ENCODE peak calls at places on chromosomes 13 and 19, in nine cellular contexts. Y, I, B, O, D, E, J, F and X are unnamed samples.
A peak's percentile ranks its signal among the peaks of the same experiment; 100 is the strongest.

GRCh38 chr13:25394661-25395060 is 22.9 kb downstream of the ATP8A2 start:
- DNase-seq in B (no peak), F (no peak), J (no peak), O (no peak), Y (no peak), D (no peak), I (no peak), E (no peak), X (no peak)

GRCh38 chr13:91017669-91018053 is 329.8 kb upstream of the MIR17HG start:
- DNase-seq in J (no peak), O (no peak), I (peak; percentile 9), D (peak; percentile 43), Y (no peak), F (no peak), B (no peak), E (no peak), X (peak; percentile 56)

GRCh38 chr19:10091370-10091687 is 5.2 kb downstream of the SHFL start:
- DNase-seq in O (no peak), B (no peak), F (no peak), D (peak; percentile 80), J (no peak), E (no peak), I (no peak), Y (no peak), X (no peak)

GRCh38 chr19:42191855-42192254 is 25.6 kb downstream of the DEDD2 start:
- DNase-seq in Y (peak; percentile 38), E (no peak), D (no peak), F (no peak), I (peak; percentile 45), O (no peak), J (peak; percentile 72), B (no peak), X (no peak)

GRCh38 chr19:38555200-38555599 is 62.6 kb downstream of the MAP4K1 start:
- DNase-seq in D (no peak), B (no peak), Y (no peak), E (no peak), O (no peak), F (no peak), I (no peak), J (no peak), X (no peak)

GRCh38 chr13:18992791-18993190 is 188.8 kb downstream of the TUBA3C start:
- DNase-seq in E (no peak), I (no peak), J (no peak), Y (no peak), D (no peak), O (no peak), F (peak; percentile 54), B (no peak), X (no peak)

GRCh38 chr13:31052478-31052877 is 109.2 kb downstream of the HSPH1 start:
- DNase-seq in E (no peak), F (no peak), B (no peak), J (no peak), I (no peak), D (no peak), O (no peak), Y (no peak), X (no peak)

GRCh38 chr13:91126806-91127205 is 220.7 kb upstream of the MIR17HG start:
- DNase-seq in F (no peak), B (no peak), D (no peak), I (peak; percentile 37), O (no peak), J (no peak), E (no peak), Y (no peak), X (no peak)

GRCh38 chr13:19927117-19927734 is 31.3 kb upstream of the ZMYM2 start:
- DNase-seq in F (no peak), D (no peak), Y (no peak), O (peak; percentile 59), I (peak; percentile 15), B (no peak), E (peak; percentile 23), J (no peak), X (peak; percentile 68)

GRCh38 chr19:17872251-17873001 is 681 bp downstream of the SLC5A5 start:
- DNase-seq in I (no peak), B (peak; percentile 64), Y (no peak), D (peak; percentile 77), E (no peak), J (peak; percentile 41), O (no peak), F (no peak), X (no peak)

GRCh38 chr19:40422428-40423226 is 3.2 kb downstream of the SERTAD1 start:
- DNase-seq in Y (no peak), B (no peak), O (no peak), E (no peak), D (no peak), I (no peak), F (no peak), J (peak; percentile 15), X (no peak)

GRCh38 chr19:30215248-30215647 is 156.9 kb upstream of the ZNF536 start:
- DNase-seq in B (no peak), J (no peak), O (no peak), Y (no peak), E (no peak), D (no peak), F (no peak), I (no peak), X (no peak)

GRCh38 chr13:105202384-105202783 is 1333.1 kb downstream of the EFNB2 start:
- DNase-seq in I (peak; percentile 65), D (no peak), J (no peak), F (no peak), Y (no peak), B (no peak), O (peak; percentile 69), E (peak; percentile 6), X (peak; percentile 79)

GRCh38 chr13:29411493-29411892 is 184.0 kb downstream of the SLC7A1 start:
- DNase-seq in O (no peak), D (no peak), F (no peak), B (no peak), E (no peak), I (peak; percentile 12), J (no peak), Y (no peak), X (no peak)

GRCh38 chr13:89294115-89294867 is 1623.1 kb downstream of the SLITRK5 start:
- DNase-seq in J (no peak), O (no peak), F (no peak), B (no peak), I (no peak), E (no peak), D (peak; percentile 36), Y (no peak), X (no peak)

GRCh38 chr13:85896516-85897450 is 97.6 kb upstream of the SLITRK6 start:
- DNase-seq in J (no peak), D (no peak), I (no peak), F (no peak), E (no peak), Y (no peak), O (no peak), B (no peak), X (peak; percentile 48)

GRCh38 chr19:12774588-12775555 is at the start of gene HOOK2:
- DNase-seq in O (no peak), F (no peak), I (no peak), E (no peak), B (peak; percentile 34), D (peak; percentile 99), Y (peak; percentile 69), J (peak; percentile 97), X (no peak)

GRCh38 chr19:35266904-35267817 is 1.6 kb upstream of the USF2 start:
- DNase-seq in E (no peak), F (peak; percentile 82), I (no peak), J (peak; percentile 63), O (peak; percentile 10), D (peak; percentile 90), B (peak; percentile 55), Y (no peak), X (no peak)

GRCh38 chr19:28535352-28535775 is 677.6 kb downstream of the UQCRFS1 start:
- DNase-seq in Y (no peak), I (no peak), E (no peak), D (no peak), J (no peak), O (no peak), F (no peak), B (no peak), X (no peak)

GRCh38 chr13:113327391-113327765 is 30.3 kb downstream of the LAMP1 start:
- DNase-seq in O (no peak), D (no peak), I (no peak), E (no peak), Y (no peak), F (peak; percentile 72), B (no peak), J (no peak), X (no peak)

GRCh38 chr13:24199016-24199415 is 38.5 kb downstream of the SPATA13 start:
- DNase-seq in J (no peak), F (no peak), E (no peak), I (no peak), B (no peak), Y (no peak), D (no peak), O (no peak), X (no peak)

GRCh38 chr19:50356691-50357177 is 8.7 kb downstream of the NAPSA start:
- DNase-seq in J (no peak), Y (no peak), D (no peak), I (no peak), O (no peak), B (no peak), E (no peak), F (no peak), X (no peak)

GRCh38 chr13:29707876-29708543 is 112.5 kb upstream of the SLC7A1 start:
- DNase-seq in E (peak; percentile 54), Y (no peak), I (peak; percentile 65), B (peak; percentile 51), O (peak; percentile 46), J (peak; percentile 36), F (no peak), D (no peak), X (peak; percentile 81)

GRCh38 chr13:36533806-36534205 is 101.5 kb downstream of the CCNA1 start:
- DNase-seq in Y (no peak), D (no peak), O (peak; percentile 85), E (no peak), F (no peak), I (peak; percentile 20), B (no peak), J (no peak), X (no peak)

GRCh38 chr13:77002590-77003190 is 10.8 kb downstream of the CLN5 start:
- DNase-seq in I (peak; percentile 61), J (no peak), F (no peak), Y (no peak), E (no peak), D (no peak), B (no peak), O (peak; percentile 57), X (peak; percentile 61)

GRCh38 chr13:101309014-101309619 is 107.2 kb downstream of the NALCN start:
- DNase-seq in J (no peak), E (peak; percentile 20), Y (no peak), F (no peak), B (no peak), D (no peak), O (no peak), I (peak; percentile 30), X (no peak)

GRCh38 chr13:42355118-42355840 is 83.3 kb downstream of the AKAP11 start:
- DNase-seq in E (no peak), D (no peak), O (no peak), J (no peak), B (peak; percentile 65), F (no peak), Y (no peak), I (no peak), X (no peak)

GRCh38 chr13:60645552-60646138 is 248.6 kb downstream of the TDRD3 start:
- DNase-seq in F (no peak), Y (no peak), E (no peak), O (no peak), B (no peak), J (no peak), D (no peak), I (no peak), X (no peak)

GRCh38 chr19:751501-752341 is 809 bp downstream of the MISP start:
- DNase-seq in Y (no peak), O (no peak), E (peak; percentile 86), I (peak; percentile 64), F (no peak), D (peak; percentile 76), B (no peak), J (peak; percentile 82), X (no peak)

GRCh38 chr13:75178436-75178835 is 303.5 kb downstream of the TBC1D4 start:
- DNase-seq in J (no peak), O (no peak), Y (no peak), B (no peak), D (no peak), F (no peak), E (no peak), I (no peak), X (no peak)

GRCh38 chr19:37413243-37414084 is 42.6 kb downstream of the ZNF527 start:
- DNase-seq in B (no peak), I (peak; percentile 2), Y (no peak), F (no peak), E (no peak), D (no peak), O (peak; percentile 28), J (no peak), X (no peak)